ENCODE peak calls at places on chromosomes 16 and 17, in nine cellular contexts. P, N, T, O, A, H, M, I and U are unnamed samples.

GRCh38 chr16:24504467-24505345 is 34.7 kb upstream of the RBBP6 start:
- DNase-seq in M (peak), H (peak), P (peak), A (no peak), O (peak), T (no peak), N (no peak), I (peak), U (peak)

GRCh38 chr16:526181-527014 is 1.1 kb upstream of the CAPN15 start:
- DNase-seq in N (peak), H (peak), I (no peak), T (no peak), M (peak), P (peak), A (peak), O (no peak), U (no peak)

GRCh38 chr16:58462089-58462488 is 37.9 kb upstream of the NDRG4 start:
- DNase-seq in I (no peak), A (no peak), N (no peak), O (no peak), T (no peak), M (no peak), P (peak), H (no peak), U (no peak)

GRCh38 chr16:31243734-31244670 is 15.8 kb upstream of the ITGAM start:
- DNase-seq in T (no peak), O (no peak), N (no peak), M (no peak), A (no peak), H (no peak), P (no peak), I (no peak), U (no peak)

GRCh38 chr17:38981640-38982039 is 14.4 kb upstream of the FBXO47 start:
- DNase-seq in N (no peak), O (no peak), I (no peak), A (no peak), M (no peak), H (peak), T (no peak), P (no peak), U (no peak)

GRCh38 chr17:48429638-48430586 is at the start of gene SKAP1:
- DNase-seq in I (peak), O (peak), P (no peak), N (peak), A (peak), H (no peak), M (no peak), T (no peak), U (no peak)

GRCh38 chr17:75105269-75106080 is 4.3 kb upstream of the ARMC7 start:
- DNase-seq in P (peak), I (no peak), N (peak), O (peak), H (peak), T (no peak), M (peak), A (no peak), U (peak)

GRCh38 chr16:58459344-58460218 is 40.4 kb upstream of the NDRG4 start:
- DNase-seq in A (no peak), O (no peak), P (no peak), H (peak), N (no peak), M (peak), I (no peak), T (no peak), U (peak)

GRCh38 chr17:81831563-81831956 is 1.5 kb downstream of the MCRIP1 start:
- DNase-seq in M (no peak), O (no peak), A (no peak), I (no peak), P (no peak), T (no peak), N (no peak), H (no peak), U (no peak)

GRCh38 chr17:49939318-49939717 is 29.7 kb upstream of the DLX4 start:
- DNase-seq in N (no peak), M (no peak), H (no peak), T (no peak), O (no peak), P (no peak), I (no peak), A (no peak), U (no peak)

GRCh38 chr17:65346166-65346565 is 209.0 kb downstream of the RGS9 start:
- DNase-seq in N (no peak), O (no peak), A (no peak), P (no peak), H (no peak), T (no peak), M (no peak), I (no peak), U (no peak)

GRCh38 chr16:77273-77806 is 685 bp upstream of the MPG start:
- DNase-seq in N (peak), A (peak), P (peak), M (peak), T (no peak), H (peak), O (peak), I (no peak), U (peak)

GRCh38 chr16:27025581-27025980 is 41.1 kb upstream of the C16orf82 start:
- DNase-seq in H (no peak), I (no peak), N (no peak), P (no peak), O (no peak), M (no peak), T (no peak), A (no peak), U (no peak)

GRCh38 chr17:78230996-78231931 is at the start of gene TMEM235:
- DNase-seq in A (no peak), T (no peak), P (no peak), H (no peak), I (no peak), N (no peak), M (no peak), O (peak), U (no peak)

GRCh38 chr17:66580601-66581385 is 254.1 kb upstream of the CACNG5 start:
- DNase-seq in T (no peak), I (no peak), N (no peak), P (no peak), O (peak), H (peak), M (peak), A (no peak), U (no peak)

GRCh38 chr16:89096768-89097527 is 3.3 kb downstream of the ACSF3 start:
- DNase-seq in N (no peak), A (no peak), O (no peak), H (peak), T (no peak), I (peak), P (no peak), M (no peak), U (no peak)

GRCh38 chr17:8075081-8075480 is 12.4 kb downstream of the ALOX12B start:
- DNase-seq in P (no peak), H (no peak), I (no peak), N (no peak), M (no peak), O (no peak), A (no peak), T (no peak), U (no peak)

GRCh38 chr17:51056813-51057510 is 63.7 kb downstream of the SPAG9 start:
- DNase-seq in O (peak), I (no peak), P (peak), M (peak), H (peak), N (no peak), T (no peak), A (no peak), U (peak)

GRCh38 chr16:57815987-57816745 is 13.9 kb upstream of the KIFC3 start:
- DNase-seq in T (peak), I (no peak), H (peak), N (peak), O (peak), P (peak), A (peak), M (peak), U (peak)

GRCh38 chr17:58528443-58528842 is 14.0 kb upstream of the MTMR4 start:
- DNase-seq in H (no peak), I (no peak), T (no peak), A (no peak), M (no peak), P (no peak), O (no peak), N (no peak), U (no peak)

GRCh38 chr16:55889518-55889917 is 14.3 kb upstream of the CES5A start:
- DNase-seq in M (no peak), A (no peak), O (no peak), T (no peak), H (no peak), N (no peak), P (no peak), I (no peak), U (no peak)

GRCh38 chr17:43530303-43531081 is 15.6 kb downstream of the ETV4 start:
- DNase-seq in O (peak), T (no peak), A (peak), I (no peak), P (peak), N (peak), H (peak), M (peak), U (peak)

GRCh38 chr16:52405441-52405840 is 141.5 kb downstream of the TOX3 start:
- DNase-seq in P (no peak), N (no peak), O (no peak), I (no peak), H (no peak), A (no peak), M (no peak), T (no peak), U (no peak)

GRCh38 chr16:49693445-49693844 is 162.5 kb downstream of the ZNF423 start:
- DNase-seq in I (no peak), H (no peak), N (no peak), O (no peak), M (no peak), P (no peak), T (no peak), A (no peak), U (no peak)

GRCh38 chr16:11572301-11572995 is 14.3 kb downstream of the LITAF start:
- DNase-seq in O (no peak), A (no peak), H (no peak), M (no peak), I (peak), P (no peak), N (peak), T (no peak), U (no peak)

GRCh38 chr17:28878981-28879380 is 18.6 kb downstream of the FLOT2 start:
- DNase-seq in P (peak), I (no peak), T (no peak), H (peak), M (no peak), A (no peak), N (no peak), O (peak), U (peak)

GRCh38 chr16:78775161-78775561 is 675.7 kb downstream of the WWOX start:
- DNase-seq in P (no peak), O (no peak), T (no peak), M (no peak), H (no peak), I (no peak), A (no peak), N (no peak), U (no peak)

GRCh38 chr16:23920899-23921298 is 85.1 kb downstream of the PRKCB start:
- DNase-seq in A (no peak), N (no peak), T (peak), O (no peak), P (no peak), M (no peak), H (no peak), I (no peak), U (no peak)

GRCh38 chr17:79043931-79044320 is 20.0 kb downstream of the C1QTNF1 start:
- DNase-seq in N (peak), H (no peak), O (no peak), I (no peak), A (no peak), T (no peak), M (no peak), P (no peak), U (no peak)

GRCh38 chr16:68744744-68745280 is 7.7 kb downstream of the CDH1 start:
- DNase-seq in M (no peak), I (no peak), P (no peak), H (peak), N (peak), A (no peak), T (no peak), O (peak), U (peak)

GRCh38 chr17:17537311-17538099 is 41.3 kb upstream of the RASD1 start:
- DNase-seq in M (peak), H (peak), P (peak), O (no peak), N (no peak), T (no peak), I (no peak), A (peak), U (no peak)

GRCh38 chr17:38925263-38925995 is at the start of gene LASP1NB:
- DNase-seq in I (peak), H (peak), P (peak), O (peak), A (no peak), T (peak), M (no peak), N (peak), U (no peak)

GRCh38 chr17:50946891-50947843 is 81.0 kb upstream of the TOB1 start:
- DNase-seq in T (no peak), N (no peak), I (no peak), O (peak), A (no peak), M (peak), P (no peak), H (no peak), U (no peak)

GRCh38 chr16:74252329-74252728 is 44.3 kb upstream of the PSMD7 start:
- DNase-seq in P (no peak), H (no peak), I (no peak), O (no peak), M (no peak), N (no peak), T (no peak), A (no peak), U (no peak)

GRCh38 chr16:67764153-67764552 is 42.2 kb downstream of the RANBP10 start:
- DNase-seq in A (no peak), N (no peak), M (no peak), O (no peak), I (no peak), P (no peak), H (no peak), T (no peak), U (no peak)

GRCh38 chr16:6484931-6485330 is 847.7 kb upstream of the RBFOX1 start:
- DNase-seq in P (no peak), T (peak), O (no peak), H (no peak), N (no peak), A (no peak), I (no peak), M (no peak), U (no peak)

GRCh38 chr17:41620583-41621434 is 3.6 kb downstream of the KRT17 start:
- DNase-seq in O (no peak), N (peak), A (peak), I (no peak), P (no peak), T (no peak), M (no peak), H (no peak), U (no peak)

GRCh38 chr17:41627316-41628072 is 3.1 kb upstream of the KRT17 start:
- DNase-seq in N (peak), I (no peak), A (peak), H (no peak), M (no peak), P (no peak), O (peak), T (no peak), U (no peak)

GRCh38 chr17:41625602-41626001 is 1.2 kb upstream of the KRT17 start:
- DNase-seq in H (no peak), A (peak), M (no peak), P (no peak), I (no peak), O (no peak), N (peak), T (no peak), U (peak)

GRCh38 chr17:41621916-41622315 is 2.5 kb downstream of the KRT17 start:
- DNase-seq in P (no peak), O (no peak), M (no peak), N (no peak), A (no peak), T (no peak), I (no peak), H (no peak), U (no peak)

GRCh38 chr17:41624208-41625101 is at the start of gene KRT17:
- DNase-seq in P (no peak), I (no peak), M (no peak), N (peak), T (no peak), O (peak), A (peak), H (no peak), U (peak)
- TF ChIP-seq CTCF in P (no peak), I (no peak), M (no peak), N (no peak), T (no peak), O (peak), A (no peak), H (no peak), U (no peak)

GRCh38 chr16:66432429-66432828 is 5.3 kb downstream of the BEAN1 start:
- DNase-seq in O (no peak), P (no peak), I (no peak), T (no peak), A (no peak), N (no peak), M (no peak), H (no peak), U (no peak)
- H3K27ac ChIP-seq in O (no peak), P (no peak), I (no peak), T (no peak), A (no peak), N (no peak), M (no peak), H (no peak), U (no peak)

DNA sequence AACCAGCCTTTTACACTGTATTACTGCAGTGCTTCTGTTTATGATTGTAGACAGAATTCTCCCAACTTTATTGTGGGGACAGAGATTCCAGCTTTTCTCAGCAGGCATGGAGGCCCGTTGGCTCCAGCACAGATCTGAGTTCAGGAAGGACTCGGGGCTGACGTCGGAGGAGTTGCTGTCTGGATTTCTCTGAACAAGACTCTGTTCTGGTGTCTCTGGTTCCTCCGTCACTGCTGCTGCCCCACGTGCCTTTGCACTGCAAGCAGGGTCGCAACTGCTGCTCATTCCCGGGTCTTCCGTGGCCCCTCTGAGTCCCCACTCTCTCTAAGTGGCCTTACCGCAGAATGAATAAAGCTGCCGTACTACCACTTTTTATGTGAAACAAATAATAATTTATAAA is 88.4 kb downstream of the BANP start:
- DNase-seq in I (no peak), T (no peak), M (no peak), N (no peak), O (no peak), P (no peak), A (no peak), H (no peak), U (no peak)
- TF ChIP-seq CTCF in I (no peak), T (no peak), M (no peak), N (no peak), O (no peak), P (no peak), A (no peak), H (no peak), U (no peak)

GRCh38 chr17:76491271-76492184 is 9.7 kb downstream of the RHBDF2 start:
- DNase-seq in H (no peak), A (no peak), O (no peak), M (no peak), I (no peak), P (no peak), T (no peak), N (no peak), U (no peak)

GRCh38 chr17:76495663-76496400 is 5.4 kb downstream of the RHBDF2 start:
- DNase-seq in T (no peak), A (no peak), I (no peak), M (no peak), H (no peak), N (no peak), O (no peak), P (no peak), U (no peak)

GRCh38 chr17:76492250-76492988 is 8.8 kb downstream of the RHBDF2 start:
- DNase-seq in H (no peak), A (no peak), I (no peak), P (no peak), N (no peak), O (no peak), M (no peak), T (no peak), U (no peak)

GRCh38 chr17:76492989-76493501 is 8.2 kb downstream of the RHBDF2 start:
- DNase-seq in M (peak), O (no peak), P (no peak), A (peak), N (peak), I (no peak), H (peak), T (no peak), U (peak)

DNA sequence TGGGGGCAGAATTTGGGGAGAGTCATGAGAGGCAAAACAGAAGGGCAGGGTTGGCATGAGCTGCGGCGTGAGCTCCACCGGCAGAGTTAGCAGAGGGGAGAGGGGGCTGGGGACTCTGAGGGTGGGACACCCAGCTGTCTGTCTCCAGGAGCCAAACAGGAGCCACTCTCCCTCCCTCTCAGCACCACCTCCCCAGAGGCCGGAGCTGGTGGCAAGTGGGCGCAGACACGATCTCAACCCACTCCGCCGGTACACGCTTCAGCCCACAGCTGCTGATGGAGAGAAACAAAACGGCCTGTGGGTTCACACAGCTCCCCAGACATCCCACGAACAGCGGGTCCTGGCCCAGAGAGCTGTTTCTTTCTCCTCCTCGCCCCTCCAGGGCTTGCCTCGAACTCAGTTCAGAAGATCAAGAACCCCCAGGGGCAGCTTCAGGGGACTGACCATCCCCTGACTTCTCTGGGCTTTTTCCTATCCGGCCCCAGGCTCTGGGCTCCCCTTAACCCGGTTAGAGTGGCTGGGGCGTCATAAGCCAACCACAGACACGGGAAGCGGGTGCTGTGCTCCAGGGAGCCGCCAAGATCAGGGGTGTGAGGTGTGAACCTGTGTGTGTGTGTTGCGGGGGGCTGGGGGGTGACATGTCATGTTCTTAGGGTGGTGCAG is 7.6 kb downstream of the RHBDF2 start:
- DNase-seq in M (no peak), H (no peak), P (no peak), A (no peak), N (no peak), T (no peak), O (no peak), I (no peak), U (no peak)
- H3K27ac ChIP-seq in M (peak), H (peak), P (no peak), A (peak), N (peak), T (peak), O (no peak), I (peak), U (peak)